ENCODE peak calls at places on chromosomes 3 and 15, in six cellular contexts. V is right lobe of liver, N is brain microvascular endothelial cell, R is lower lobe of right lung, G is uterus, Q is kidney. B is an unnamed sample.

GRCh38 chr3:10474847-10475246 is 30.5 kb downstream of the ATP2B2 start:
- DNase-seq in G (no peak), N (no peak), V (no peak), Q (peak), R (no peak), B (no peak)

GRCh38 chr3:170868577-170869239 is 1.3 kb downstream of the RPL22L1 start:
- DNase-seq in R (no peak), V (no peak), G (no peak), N (no peak), Q (no peak), B (no peak)

GRCh38 chr3:114896978-114897377 is 250.1 kb downstream of the ZBTB20 start:
- DNase-seq in R (no peak), Q (no peak), V (no peak), G (no peak), N (no peak), B (no peak)

GRCh38 chr3:23966308-23966707 is 21.2 kb downstream of the NR1D2 start:
- DNase-seq in Q (no peak), V (no peak), R (no peak), N (no peak), G (no peak), B (no peak)

GRCh38 chr3:151308089-151308488 is 8.5 kb downstream of the GPR87 start:
- DNase-seq in V (no peak), R (no peak), G (no peak), Q (no peak), N (no peak), B (no peak)

GRCh38 chr15:75058127-75058905 is 34.9 kb downstream of the PPCDC start:
- DNase-seq in V (no peak), R (no peak), G (no peak), N (no peak), Q (no peak), B (no peak)

GRCh38 chr3:89289791-89290190 is 182.4 kb downstream of the EPHA3 start:
- DNase-seq in R (no peak), V (no peak), Q (no peak), N (no peak), G (no peak), B (no peak)

GRCh38 chr15:101428758-101429157 is 60.7 kb downstream of the PCSK6 start:
- DNase-seq in V (no peak), Q (no peak), N (no peak), R (no peak), G (no peak), B (no peak)

GRCh38 chr3:195746346-195746745 is 25.6 kb downstream of the MUC20 start:
- DNase-seq in R (peak), Q (peak), G (no peak), N (no peak), V (peak), B (no peak)

DNA sequence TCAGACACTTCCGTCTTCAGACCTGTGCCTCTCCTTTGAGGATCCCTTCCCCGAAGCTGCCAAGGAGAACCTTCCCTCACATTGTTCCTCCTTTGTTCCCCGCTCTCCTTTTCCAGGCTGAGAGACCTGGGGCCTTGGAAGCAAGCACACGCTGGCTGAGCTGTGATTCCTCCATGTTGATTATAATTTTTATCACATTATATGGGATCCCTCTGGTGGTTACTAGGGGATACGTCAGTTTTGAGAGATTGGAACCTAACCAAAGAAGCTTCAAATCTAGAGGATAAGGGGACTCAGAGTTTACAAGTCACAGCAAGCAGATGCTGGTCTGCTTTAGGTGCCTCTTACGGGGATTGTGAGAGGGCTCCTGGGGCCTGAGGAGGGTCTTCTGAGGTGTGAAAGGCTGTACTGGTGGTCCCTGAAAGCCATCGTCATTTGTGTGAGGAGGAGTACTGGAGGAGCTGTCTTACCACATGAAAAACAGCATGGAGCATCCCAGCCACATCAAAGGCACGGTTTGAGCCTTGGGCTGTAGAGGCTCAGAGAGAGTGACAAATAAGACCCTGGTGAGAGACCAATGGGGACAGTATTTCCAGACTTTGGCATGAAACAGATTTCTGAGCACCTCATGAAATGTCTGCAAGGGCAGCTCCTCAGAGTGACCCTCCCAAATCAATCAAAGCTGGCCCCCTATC is 760.1 kb upstream of the CFAP20DC start:
- DNase-seq in Q (no peak), R (no peak), G (no peak), V (no peak), N (peak), B (no peak)
- H3K27ac ChIP-seq in Q (no peak), R (no peak), G (no peak), V (no peak), N (peak), B (no peak)

GRCh38 chr15:79311901-79312553 is 1.1 kb downstream of the TMED3 start:
- DNase-seq in R (no peak), V (no peak), G (no peak), N (no peak), Q (no peak), B (no peak)

GRCh38 chr15:79308874-79309273 is 2.0 kb upstream of the TMED3 start:
- DNase-seq in G (no peak), N (no peak), V (no peak), R (no peak), Q (no peak), B (no peak)

GRCh38 chr15:79314186-79314585 is 3.3 kb downstream of the TMED3 start:
- DNase-seq in Q (no peak), N (no peak), V (no peak), R (no peak), G (no peak), B (no peak)

GRCh38 chr15:79310612-79310984 is 314 bp upstream of the TMED3 start:
- DNase-seq in V (no peak), G (no peak), R (no peak), N (peak), Q (no peak), B (no peak)

GRCh38 chr15:79310985-79311900 is at the start of gene TMED3:
- DNase-seq in R (peak), G (peak), N (peak), Q (peak), V (peak), B (no peak)
- TF ChIP-seq CTCF in R (peak), G (no peak), N (peak), Q (no peak), V (no peak), B (no peak)

DNA sequence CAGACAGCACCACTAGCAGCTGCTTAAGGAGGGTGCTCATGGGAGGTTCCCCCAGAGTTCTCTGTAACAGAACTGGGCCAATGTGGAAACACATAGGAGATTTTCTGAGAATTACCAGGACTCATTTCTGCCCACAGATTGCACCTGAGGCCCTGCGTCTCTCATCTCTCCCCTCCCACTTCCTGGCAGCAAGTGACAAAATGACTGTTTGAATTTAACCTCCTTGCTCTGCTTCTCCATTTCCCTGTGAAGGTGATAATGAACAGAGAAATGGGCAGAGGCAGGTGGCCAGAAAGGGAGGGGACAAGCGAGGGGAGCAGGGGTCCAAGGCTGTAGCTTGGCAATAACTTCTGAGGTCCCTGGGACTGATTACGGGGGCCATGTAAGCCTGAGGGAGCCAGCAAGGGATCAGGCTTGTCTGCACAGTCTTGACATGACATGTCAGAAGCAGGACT is 8.0 kb downstream of the EPHB1 start:
- DNase-seq in V (no peak), Q (no peak), G (no peak), N (no peak), R (no peak), B (peak)
- H3K27ac ChIP-seq in V (no peak), Q (no peak), G (no peak), N (no peak), R (no peak), B (no peak)

DNA sequence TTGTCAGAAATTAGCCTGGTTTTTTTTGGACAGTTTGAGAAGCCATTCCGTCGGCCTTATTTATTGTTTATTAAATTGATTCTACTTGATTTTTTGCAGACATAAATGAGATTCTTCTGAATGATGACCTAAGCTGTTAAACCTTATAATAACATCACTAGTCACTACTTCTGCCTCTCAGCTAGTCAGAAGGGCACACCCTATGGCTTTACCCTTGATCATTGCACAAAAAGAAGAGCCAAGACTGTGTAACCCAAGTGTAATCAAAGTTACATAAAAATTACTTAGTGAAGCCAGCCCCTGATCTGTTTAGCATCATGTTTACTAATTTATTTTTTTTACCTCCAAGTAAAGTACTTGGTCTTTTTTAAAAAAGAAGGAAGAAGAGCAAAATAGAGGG is 64.3 kb downstream of the CHL1 start:
- DNase-seq in R (no peak), G (no peak), Q (no peak), N (no peak), V (no peak), B (no peak)
- TF ChIP-seq CTCF in R (no peak), G (no peak), Q (no peak), N (no peak), V (no peak), B (no peak)

GRCh38 chr15:68028808-68029207 is 25.3 kb upstream of the PIAS1 start:
- DNase-seq in V (no peak), N (no peak), G (no peak), R (no peak), Q (no peak), B (no peak)
- H3K27ac ChIP-seq in V (no peak), N (no peak), G (no peak), R (no peak), Q (no peak), B (no peak)

GRCh38 chr3:40387895-40388254 is 891 bp downstream of the ENTPD3 start:
- DNase-seq in G (no peak), V (no peak), N (no peak), Q (no peak), R (no peak), B (no peak)
- TF ChIP-seq CTCF in G (no peak), V (no peak), N (no peak), Q (no peak), R (no peak), B (no peak)

DNA sequence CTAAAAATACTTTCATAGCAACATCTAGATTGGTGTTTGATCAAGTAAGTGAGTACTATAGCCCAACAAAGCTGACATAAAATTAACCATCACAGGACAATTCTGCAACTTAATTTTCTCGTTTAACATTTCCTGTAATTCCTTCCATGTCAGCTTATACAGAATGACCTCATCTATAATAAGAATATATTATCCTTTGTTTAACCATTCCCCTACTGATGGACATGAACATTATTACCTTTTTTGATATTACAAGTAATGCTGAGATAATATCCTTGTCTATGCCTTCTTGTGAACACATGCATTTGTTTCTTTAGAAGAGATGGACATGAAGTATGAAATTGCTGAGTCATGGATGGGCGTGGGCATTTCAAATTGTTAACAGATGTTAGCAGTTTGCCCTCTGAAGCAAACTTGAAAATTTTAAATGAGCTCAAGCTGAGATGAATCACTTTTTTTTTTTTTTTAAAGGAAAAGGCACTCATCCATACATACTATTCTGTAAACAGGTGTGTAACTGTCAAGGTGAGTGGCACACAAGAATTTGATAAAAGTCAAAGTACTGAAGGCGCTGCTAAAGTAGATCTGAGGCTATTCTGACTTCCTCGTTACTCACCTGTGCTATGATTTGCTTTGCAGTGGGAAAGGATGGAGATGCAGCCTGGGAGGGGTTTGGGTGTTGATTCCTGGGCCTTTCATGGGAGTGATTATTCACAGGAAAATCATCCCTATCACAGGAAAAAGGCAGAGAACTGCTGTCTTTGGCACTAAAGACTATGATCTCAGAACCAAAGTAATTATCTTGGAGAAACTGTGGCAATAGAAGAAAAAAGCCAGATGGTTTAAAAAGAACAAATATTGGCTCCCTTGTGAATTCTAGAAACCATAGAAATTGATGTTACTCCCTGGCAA is 85.3 kb downstream of the OXNAD1 start:
- DNase-seq in V (no peak), R (no peak), Q (no peak), G (no peak), N (peak), B (no peak)
- H3K27ac ChIP-seq in V (no peak), R (no peak), Q (no peak), G (no peak), N (no peak), B (no peak)

GRCh38 chr3:52798978-52799476 is 4.4 kb downstream of the ITIH3 start:
- DNase-seq in N (no peak), G (no peak), R (no peak), V (no peak), Q (no peak), B (no peak)
- TF ChIP-seq CTCF in N (peak), G (no peak), R (peak), V (peak), Q (peak), B (no peak)

B was measured in coronary artery.